ENCODE peak calls at places on chromosomes 1 and 21, in four cellular contexts. N is PC-3, M is progenitor cell of endocrine pancreas, I is AG08395. F is an unnamed sample.

GRCh38 chr1:173870252-173871075 is 2.3 kb downstream of the ZBTB37 start:
- DNase-seq in M (no peak), I (no peak), N (no peak), F (peak; percentile 49)

GRCh38 chr1:243510928-243511327 is 255.1 kb downstream of the SDCCAG8 start:
- DNase-seq in N (no peak), M (no peak), I (no peak), F (no peak)

GRCh38 chr21:43467785-43468184 is 40.9 kb upstream of the SIK1 start:
- DNase-seq in I (no peak), N (peak; percentile 0), M (no peak), F (peak; percentile 1)

GRCh38 chr1:22728751-22729399 is 18.2 kb downstream of the EPHB2 start:
- DNase-seq in I (no peak), N (no peak), M (no peak), F (no peak)

GRCh38 chr1:204461331-204462228 is 33.0 kb downstream of the PIK3C2B start:
- DNase-seq in I (no peak), M (no peak), N (no peak), F (peak; percentile 78)

GRCh38 chr1:57489342-57490036 is 65.6 kb upstream of the DAB1 start:
- DNase-seq in N (peak; percentile 61), M (no peak), I (peak; percentile 57), F (no peak)

GRCh38 chr1:185045793-185046441 is 559 bp downstream of the RNF2 start:
- DNase-seq in I (peak; percentile 46), N (no peak), M (peak; percentile 36), F (peak; percentile 17)

GRCh38 chr1:201266774-201267173 is 16.5 kb upstream of the PKP1 start:
- DNase-seq in N (peak; percentile 100), I (peak; percentile 89), M (no peak), F (no peak)

GRCh38 chr1:100360790-100361232 is 8.5 kb downstream of the CDC14A start:
- DNase-seq in M (no peak), N (no peak), I (peak; percentile 55), F (peak; percentile 88)

GRCh38 chr1:224786533-224787249 is 142.8 kb upstream of the DNAH14 start:
- DNase-seq in M (no peak), I (peak; percentile 20), N (peak; percentile 37), F (no peak)

GRCh38 chr1:59878370-59878769 is 48.2 kb downstream of the CYP2J2 start:
- DNase-seq in M (no peak), I (no peak), N (no peak), F (no peak)

GRCh38 chr1:117127840-117128239 is 6.3 kb upstream of the TRIM45 start:
- DNase-seq in I (no peak), M (no peak), N (no peak), F (no peak)

GRCh38 chr1:185440877-185441276 is 123.8 kb upstream of the IVNS1ABP start:
- DNase-seq in N (no peak), M (no peak), I (peak; percentile 37), F (no peak)

GRCh38 chr1:39501666-39502065 is 10.2 kb downstream of the BMP8A start:
- DNase-seq in M (no peak), N (peak; percentile 43), I (peak; percentile 73), F (no peak)

GRCh38 chr1:30923597-30923996 is 15.0 kb upstream of the SDC3 start:
- DNase-seq in M (no peak), N (no peak), I (no peak), F (no peak)

GRCh38 chr1:43464840-43465693 is 11.3 kb upstream of the HYI start:
- DNase-seq in I (peak; percentile 1), M (no peak), N (no peak), F (no peak)

GRCh38 chr1:203340112-203340804 is 10.7 kb downstream of the FMOD start:
- DNase-seq in N (peak; percentile 94), M (peak; percentile 60), I (peak; percentile 89), F (peak; percentile 62)

GRCh38 chr1:169161512-169162194 is 55.2 kb downstream of the ATP1B1 start:
- DNase-seq in M (no peak), N (peak; percentile 58), I (no peak), F (no peak)

GRCh38 chr1:180360333-180361075 is 130.4 kb downstream of the LHX4 start:
- DNase-seq in M (no peak), N (peak; percentile 71), I (peak; percentile 30), F (no peak)

GRCh38 chr1:82818596-82818995 is 1017.9 kb downstream of the ADGRL2 start:
- DNase-seq in I (no peak), N (no peak), M (no peak), F (no peak)

GRCh38 chr1:29122662-29122986 is 1.1 kb downstream of the TMEM200B start:
- DNase-seq in M (peak; percentile 26), N (peak; percentile 82), I (peak; percentile 92), F (peak; percentile 86)